ENCODE peak calls at places on chromosomes 6 and 20, in four cellular contexts. H is brain microvascular endothelial cell, Q is left cardiac atrium, I is hippocampal formation. W is an unnamed sample.

GRCh38 chr6:169075211-169075621 is 178.4 kb downstream of the THBS2 start:
- DNase-seq in H (peak), Q (peak), I (peak), W (no peak)

GRCh38 chr6:19342616-19343015 is 494.6 kb upstream of the ID4 start:
- DNase-seq in Q (no peak), H (no peak), I (no peak), W (no peak)

GRCh38 chr6:73579389-73579788 is 58.6 kb upstream of the EEF1A1 start:
- DNase-seq in Q (no peak), I (no peak), H (no peak), W (no peak)

GRCh38 chr6:48611332-48611731 is 500.3 kb upstream of the PTCHD4 start:
- DNase-seq in Q (no peak), I (no peak), H (peak), W (no peak)

GRCh38 chr6:39997101-39997635 is 62.9 kb upstream of the MOCS1 start:
- DNase-seq in I (no peak), Q (no peak), H (no peak), W (no peak)

GRCh38 chr6:131688286-131688685 is 12.9 kb downstream of the OR2A4 start:
- DNase-seq in H (no peak), I (no peak), Q (no peak), W (no peak)

GRCh38 chr20:60359010-60359409 is 400.8 kb downstream of the CDH26 start:
- DNase-seq in H (no peak), I (no peak), Q (no peak), W (no peak)

GRCh38 chr20:54011352-54011751 is 59.0 kb downstream of the BCAS1 start:
- DNase-seq in Q (no peak), I (no peak), H (no peak), W (no peak)

GRCh38 chr20:50070361-50070760 is 42.6 kb downstream of the UBE2V1 start:
- DNase-seq in I (no peak), H (no peak), Q (no peak), W (no peak)

GRCh38 chr6:169529931-169530761 is 171.7 kb downstream of the WDR27 start:
- DNase-seq in H (no peak), I (no peak), Q (no peak), W (peak)

GRCh38 chr6:156779206-156780116 is 2.3 kb downstream of the ARID1B start:
- DNase-seq in Q (peak), I (no peak), H (no peak), W (peak)

GRCh38 chr6:81838724-81839425 is 86.4 kb upstream of the TENT5A start:
- DNase-seq in H (no peak), I (no peak), Q (no peak), W (no peak)

GRCh38 chr6:43785220-43785752 is 15.3 kb downstream of the VEGFA start:
- DNase-seq in H (no peak), I (no peak), Q (no peak), W (peak)

GRCh38 chr6:11729083-11729482 is 49.5 kb downstream of the ADTRP start:
- DNase-seq in I (no peak), H (no peak), Q (no peak), W (no peak)

GRCh38 chr20:38581013-38581412 is at the start of gene ADIG:
- DNase-seq in I (peak), H (no peak), Q (peak), W (no peak)

GRCh38 chr6:39587080-39587479 is 138.1 kb downstream of the KIF6 start:
- DNase-seq in Q (no peak), I (no peak), H (no peak), W (no peak)

GRCh38 chr20:63772781-63773520 is 33.4 kb downstream of the SLC2A4RG start:
- DNase-seq in Q (peak), H (no peak), I (no peak), W (peak)

GRCh38 chr20:57654363-57654997 is 34.3 kb upstream of the ZBP1 start:
- DNase-seq in H (peak), Q (no peak), I (peak), W (peak)

GRCh38 chr20:22691369-22692118 is 107.2 kb upstream of the FOXA2 start:
- DNase-seq in I (peak), H (peak), Q (peak), W (peak)